ENCODE peak calls at places on chromosomes 1 and 21, in nine cellular contexts. One of them, this sample, is unnamed.

GRCh38 chr1:235648407-235648907 is 1.1 kb downstream of the GNG4 start:
- DNase-seq in cardiac fibroblast: no peak
- DNase-seq in psoas muscle: no peak
- DNase-seq in body of pancreas: peak
- DNase-seq in GM13977: no peak
- DNase-seq in H1: no peak
- DNase-seq in ascending aorta: no peak
- DNase-seq in astrocyte of the spinal cord: no peak
- DNase-seq in AG10803: no peak
- DNase-seq in this sample: no peak

GRCh38 chr21:36706951-36707762 is 8.2 kb downstream of the SIM2 start:
- DNase-seq in cardiac fibroblast: peak
- DNase-seq in psoas muscle: no peak
- DNase-seq in body of pancreas: no peak
- DNase-seq in GM13977: peak
- DNase-seq in H1: no peak
- DNase-seq in ascending aorta: peak
- DNase-seq in astrocyte of the spinal cord: no peak
- DNase-seq in AG10803: no peak
- DNase-seq in this sample: no peak

GRCh38 chr1:204461331-204462228 is 33.0 kb downstream of the PIK3C2B start:
- DNase-seq in cardiac fibroblast: no peak
- DNase-seq in psoas muscle: no peak
- DNase-seq in body of pancreas: no peak
- DNase-seq in GM13977: peak
- DNase-seq in H1: no peak
- DNase-seq in ascending aorta: no peak
- DNase-seq in astrocyte of the spinal cord: no peak
- DNase-seq in AG10803: no peak
- DNase-seq in this sample: no peak

GRCh38 chr1:9317591-9318331 is 25.1 kb downstream of the SPSB1 start:
- DNase-seq in cardiac fibroblast: peak
- DNase-seq in psoas muscle: peak
- DNase-seq in body of pancreas: no peak
- DNase-seq in GM13977: no peak
- DNase-seq in H1: no peak
- DNase-seq in ascending aorta: no peak
- DNase-seq in astrocyte of the spinal cord: peak
- DNase-seq in AG10803: peak
- DNase-seq in this sample: no peak

GRCh38 chr1:24526940-24527542 is 24.4 kb downstream of the RCAN3 start:
- DNase-seq in cardiac fibroblast: peak
- DNase-seq in psoas muscle: no peak
- DNase-seq in body of pancreas: peak
- DNase-seq in GM13977: no peak
- DNase-seq in H1: no peak
- DNase-seq in ascending aorta: no peak
- DNase-seq in astrocyte of the spinal cord: peak
- DNase-seq in AG10803: peak
- DNase-seq in this sample: peak

GRCh38 chr21:30434033-30434631 is 4.1 kb downstream of the KRTAP13-4 start:
- DNase-seq in cardiac fibroblast: peak
- DNase-seq in psoas muscle: no peak
- DNase-seq in body of pancreas: peak
- DNase-seq in GM13977: no peak
- DNase-seq in H1: peak
- DNase-seq in ascending aorta: no peak
- DNase-seq in astrocyte of the spinal cord: peak
- DNase-seq in AG10803: peak
- DNase-seq in this sample: peak

GRCh38 chr1:171286032-171286705 is 27.8 kb upstream of the FMO4 start:
- DNase-seq in cardiac fibroblast: peak
- DNase-seq in psoas muscle: no peak
- DNase-seq in body of pancreas: no peak
- DNase-seq in GM13977: no peak
- DNase-seq in H1: no peak
- DNase-seq in ascending aorta: no peak
- DNase-seq in astrocyte of the spinal cord: peak
- DNase-seq in AG10803: no peak
- DNase-seq in this sample: no peak

GRCh38 chr1:223553957-223554356 is 111.5 kb downstream of the CAPN8 start:
- DNase-seq in cardiac fibroblast: no peak
- DNase-seq in psoas muscle: no peak
- DNase-seq in body of pancreas: no peak
- DNase-seq in GM13977: no peak
- DNase-seq in H1: no peak
- DNase-seq in ascending aorta: no peak
- DNase-seq in astrocyte of the spinal cord: no peak
- DNase-seq in AG10803: no peak
- DNase-seq in this sample: no peak

GRCh38 chr1:111045033-111045722 is 81.5 kb upstream of the LRIF1 start:
- DNase-seq in cardiac fibroblast: no peak
- DNase-seq in psoas muscle: no peak
- DNase-seq in body of pancreas: peak
- DNase-seq in GM13977: peak
- DNase-seq in H1: no peak
- DNase-seq in ascending aorta: no peak
- DNase-seq in astrocyte of the spinal cord: no peak
- DNase-seq in AG10803: peak
- DNase-seq in this sample: peak

GRCh38 chr21:44958471-44959191 is 18.8 kb downstream of the SLX9 start:
- DNase-seq in cardiac fibroblast: peak
- DNase-seq in psoas muscle: peak
- DNase-seq in body of pancreas: peak
- DNase-seq in GM13977: no peak
- DNase-seq in H1: no peak
- DNase-seq in ascending aorta: peak
- DNase-seq in astrocyte of the spinal cord: peak
- DNase-seq in AG10803: peak
- DNase-seq in this sample: no peak

GRCh38 chr1:19648689-19649088 is 4.6 kb downstream of the NBL1 start:
- DNase-seq in cardiac fibroblast: peak
- DNase-seq in psoas muscle: no peak
- DNase-seq in body of pancreas: no peak
- DNase-seq in GM13977: no peak
- DNase-seq in H1: peak
- DNase-seq in ascending aorta: no peak
- DNase-seq in astrocyte of the spinal cord: no peak
- DNase-seq in AG10803: peak
- DNase-seq in this sample: peak

GRCh38 chr1:39490596-39491145 is 765 bp upstream of the BMP8A start:
- DNase-seq in cardiac fibroblast: no peak
- DNase-seq in psoas muscle: no peak
- DNase-seq in body of pancreas: peak
- DNase-seq in GM13977: no peak
- DNase-seq in H1: no peak
- DNase-seq in ascending aorta: no peak
- DNase-seq in astrocyte of the spinal cord: no peak
- DNase-seq in AG10803: no peak
- DNase-seq in this sample: no peak

DNA sequence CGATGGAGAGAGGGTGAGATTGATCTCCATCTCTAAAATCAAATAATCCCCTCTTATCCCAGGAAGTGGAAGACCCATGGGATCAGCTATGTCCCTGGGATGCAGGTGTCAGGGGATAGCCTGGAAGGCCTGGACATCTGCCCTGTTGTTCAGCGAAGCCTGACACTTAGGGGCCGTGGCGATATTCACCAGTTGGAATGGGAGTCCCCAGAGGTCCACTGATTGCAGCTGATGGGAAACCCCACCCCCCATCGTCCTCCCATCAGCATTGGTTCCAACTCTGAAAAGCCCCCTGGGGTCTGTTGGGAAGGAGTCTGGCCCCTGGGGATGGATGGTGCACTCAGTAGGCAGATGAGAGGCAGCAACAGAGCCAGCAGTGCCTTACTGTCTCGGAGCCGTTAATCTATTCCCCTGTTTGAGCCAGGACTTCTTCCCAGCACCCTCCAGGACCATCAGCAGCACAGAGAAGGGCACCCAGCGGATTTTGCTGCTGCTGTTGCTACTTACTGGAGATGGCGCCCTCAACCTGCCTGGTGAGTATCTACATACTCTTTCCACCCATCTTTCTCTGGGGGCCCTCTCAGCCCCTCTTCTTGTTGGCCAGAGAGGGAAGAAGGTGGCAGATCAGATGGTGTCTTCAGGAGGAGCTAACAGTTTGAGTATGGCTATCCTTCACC is 13.4 kb downstream of the CATSPER4 start:
- DNase-seq in cardiac fibroblast: no peak
- DNase-seq in psoas muscle: no peak
- DNase-seq in body of pancreas: no peak
- DNase-seq in GM13977: no peak
- DNase-seq in H1: no peak
- DNase-seq in ascending aorta: no peak
- DNase-seq in astrocyte of the spinal cord: no peak
- DNase-seq in AG10803: no peak
- DNase-seq in this sample: no peak
- TF ChIP-seq CTCF in cardiac fibroblast: no peak
- TF ChIP-seq CTCF in psoas muscle: no peak
- TF ChIP-seq CTCF in body of pancreas: no peak
- TF ChIP-seq CTCF in GM13977: peak
- TF ChIP-seq CTCF in H1: peak
- TF ChIP-seq CTCF in ascending aorta: no peak
- TF ChIP-seq CTCF in astrocyte of the spinal cord: no peak
- TF ChIP-seq CTCF in AG10803: no peak
- TF ChIP-seq CTCF in this sample: no peak

GRCh38 chr1:81550753-81551152 is 250.0 kb upstream of the ADGRL2 start:
- DNase-seq in cardiac fibroblast: no peak
- DNase-seq in psoas muscle: no peak
- DNase-seq in body of pancreas: no peak
- DNase-seq in GM13977: no peak
- DNase-seq in H1: no peak
- DNase-seq in ascending aorta: no peak
- DNase-seq in astrocyte of the spinal cord: no peak
- DNase-seq in AG10803: no peak
- DNase-seq in this sample: no peak

GRCh38 chr1:81547912-81548303 is 252.8 kb upstream of the ADGRL2 start:
- DNase-seq in cardiac fibroblast: no peak
- DNase-seq in psoas muscle: no peak
- DNase-seq in body of pancreas: no peak
- DNase-seq in GM13977: peak
- DNase-seq in H1: no peak
- DNase-seq in ascending aorta: no peak
- DNase-seq in astrocyte of the spinal cord: no peak
- DNase-seq in AG10803: no peak
- DNase-seq in this sample: no peak

GRCh38 chr1:81548918-81549587 is 251.7 kb upstream of the ADGRL2 start:
- DNase-seq in cardiac fibroblast: no peak
- DNase-seq in psoas muscle: no peak
- DNase-seq in body of pancreas: no peak
- DNase-seq in GM13977: no peak
- DNase-seq in H1: no peak
- DNase-seq in ascending aorta: no peak
- DNase-seq in astrocyte of the spinal cord: no peak
- DNase-seq in AG10803: no peak
- DNase-seq in this sample: no peak

GRCh38 chr1:81547261-81547911 is 253.3 kb upstream of the ADGRL2 start:
- DNase-seq in cardiac fibroblast: no peak
- DNase-seq in psoas muscle: no peak
- DNase-seq in body of pancreas: no peak
- DNase-seq in GM13977: no peak
- DNase-seq in H1: peak
- DNase-seq in ascending aorta: no peak
- DNase-seq in astrocyte of the spinal cord: no peak
- DNase-seq in AG10803: no peak
- DNase-seq in this sample: no peak

GRCh38 chr1:81549588-81550127 is 251.1 kb upstream of the ADGRL2 start:
- DNase-seq in cardiac fibroblast: peak
- DNase-seq in psoas muscle: no peak
- DNase-seq in body of pancreas: no peak
- DNase-seq in GM13977: peak
- DNase-seq in H1: no peak
- DNase-seq in ascending aorta: no peak
- DNase-seq in astrocyte of the spinal cord: peak
- DNase-seq in AG10803: peak
- DNase-seq in this sample: peak
- TF ChIP-seq CTCF in cardiac fibroblast: peak
- TF ChIP-seq CTCF in psoas muscle: peak
- TF ChIP-seq CTCF in body of pancreas: peak
- TF ChIP-seq CTCF in GM13977: peak
- TF ChIP-seq CTCF in H1: no peak
- TF ChIP-seq CTCF in ascending aorta: peak
- TF ChIP-seq CTCF in astrocyte of the spinal cord: peak
- TF ChIP-seq CTCF in AG10803: peak
- TF ChIP-seq CTCF in this sample: peak

DNA sequence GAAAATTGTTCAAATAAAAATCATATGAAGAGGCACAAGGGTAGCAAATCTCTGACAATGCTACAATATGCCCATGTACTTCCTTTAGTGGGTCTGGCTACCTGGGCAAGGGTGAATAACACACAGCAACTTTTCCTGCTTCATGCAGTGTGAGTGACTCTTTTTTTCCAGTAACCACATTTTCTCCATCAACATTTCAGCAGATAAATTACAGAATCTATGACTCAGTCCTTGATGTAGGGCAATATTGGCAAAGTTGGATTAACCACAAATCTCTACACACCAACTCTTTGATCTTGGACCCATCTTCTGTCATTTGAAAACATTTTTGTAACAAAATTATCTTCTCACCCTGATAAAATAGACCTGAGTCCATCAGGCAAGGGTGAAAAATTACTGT is 31.7 kb downstream of the ERICH3 start:
- DNase-seq in cardiac fibroblast: no peak
- DNase-seq in psoas muscle: no peak
- DNase-seq in body of pancreas: no peak
- DNase-seq in GM13977: no peak
- DNase-seq in H1: no peak
- DNase-seq in ascending aorta: no peak
- DNase-seq in astrocyte of the spinal cord: peak
- DNase-seq in AG10803: no peak
- DNase-seq in this sample: no peak
- TF ChIP-seq CTCF in cardiac fibroblast: no peak
- TF ChIP-seq CTCF in psoas muscle: no peak
- TF ChIP-seq CTCF in body of pancreas: no peak
- TF ChIP-seq CTCF in GM13977: no peak
- TF ChIP-seq CTCF in H1: no peak
- TF ChIP-seq CTCF in ascending aorta: no peak
- TF ChIP-seq CTCF in astrocyte of the spinal cord: no peak
- TF ChIP-seq CTCF in AG10803: no peak
- TF ChIP-seq CTCF in this sample: no peak

DNA sequence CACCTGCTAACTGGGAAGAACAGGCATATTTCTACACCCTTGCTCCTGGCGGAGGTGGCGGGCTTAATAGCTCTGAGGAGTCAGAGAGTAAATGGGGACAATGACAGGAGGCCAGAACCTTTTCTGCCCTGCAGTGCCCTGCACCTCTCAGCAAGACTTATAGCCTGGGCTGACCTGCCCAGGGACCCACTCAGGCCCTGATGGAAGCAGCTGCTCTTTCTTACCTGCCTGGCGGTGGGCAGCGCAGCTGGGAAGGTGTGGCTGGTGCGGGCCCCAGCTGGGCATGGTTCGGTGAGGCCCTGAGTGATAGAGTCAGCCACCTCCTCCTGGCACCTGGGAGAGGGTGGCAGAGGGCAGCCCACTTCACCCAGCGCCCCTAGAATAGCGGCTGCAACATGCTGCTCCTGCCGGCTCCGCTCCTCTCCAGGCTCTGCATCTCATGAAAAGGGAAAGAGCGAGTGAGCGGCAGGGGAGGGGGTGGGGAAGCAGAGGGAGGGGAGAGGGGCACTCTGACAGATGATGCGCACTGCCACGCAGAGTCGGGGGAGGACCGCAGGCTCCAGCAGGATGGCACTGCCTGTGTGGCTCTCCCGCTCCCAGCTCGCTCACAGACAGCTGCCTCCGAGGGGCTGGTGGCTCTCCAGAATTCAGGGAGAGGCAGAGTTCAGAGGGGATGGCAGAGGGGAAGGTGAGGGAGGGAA is at the start of gene RGS8:
- DNase-seq in cardiac fibroblast: no peak
- DNase-seq in psoas muscle: no peak
- DNase-seq in body of pancreas: no peak
- DNase-seq in GM13977: no peak
- DNase-seq in H1: no peak
- DNase-seq in ascending aorta: no peak
- DNase-seq in astrocyte of the spinal cord: no peak
- DNase-seq in AG10803: no peak
- DNase-seq in this sample: no peak
- TF ChIP-seq CTCF in cardiac fibroblast: no peak
- TF ChIP-seq CTCF in psoas muscle: no peak
- TF ChIP-seq CTCF in body of pancreas: no peak
- TF ChIP-seq CTCF in GM13977: no peak
- TF ChIP-seq CTCF in H1: no peak
- TF ChIP-seq CTCF in ascending aorta: no peak
- TF ChIP-seq CTCF in astrocyte of the spinal cord: no peak
- TF ChIP-seq CTCF in AG10803: no peak
- TF ChIP-seq CTCF in this sample: no peak